ENCODE peak calls at places on chromosomes 11 and 22, in nine cellular contexts. F is fibroblast of mammary gland, G is NCI-H2029, I is GM19239, D is HS-27A, Q is RPMI7951, Y is esophagus squamous epithelium, L is endothelial cell, C is T-helper 2 cell. R is an unnamed sample.

GRCh38 chr22:48268293-48268692 is 1505.8 kb downstream of the TBC1D22A start:
- DNase-seq in F (no peak), G (no peak), I (no peak), D (no peak), Q (no peak), Y (no peak), L (no peak), C (no peak), R (no peak)

GRCh38 chr11:98300777-98301176 is 720.0 kb upstream of the CNTN5 start:
- DNase-seq in F (no peak), G (no peak), I (no peak), D (no peak), Q (no peak), Y (no peak), L (no peak), C (no peak), R (no peak)

GRCh38 chr11:10122337-10123197 is 171.5 kb downstream of the SBF2 start:
- DNase-seq in F (peak), G (no peak), I (no peak), D (no peak), Q (peak), Y (no peak), L (no peak), C (no peak), R (no peak)

GRCh38 chr11:16958833-16959232 is 55.4 kb downstream of the PLEKHA7 start:
- DNase-seq in F (no peak), G (peak), I (no peak), D (no peak), Q (no peak), Y (no peak), L (no peak), C (no peak), R (no peak)

GRCh38 chr11:11395126-11395525 is 42.1 kb upstream of the CSNK2A3 start:
- DNase-seq in F (no peak), G (no peak), I (no peak), D (no peak), Q (no peak), Y (no peak), L (no peak), C (no peak), R (no peak)

GRCh38 chr11:66467756-66468155 is 1.1 kb downstream of the PELI3 start:
- DNase-seq in F (no peak), G (peak), I (no peak), D (no peak), Q (no peak), Y (no peak), L (no peak), C (no peak), R (no peak)

GRCh38 chr11:28860898-28861297 is 752.7 kb downstream of the METTL15 start:
- DNase-seq in F (peak), G (no peak), I (no peak), D (no peak), Q (peak), Y (no peak), L (no peak), C (no peak), R (peak)

GRCh38 chr11:114909866-114910265 is 231.5 kb downstream of the NXPE2 start:
- DNase-seq in F (no peak), G (no peak), I (no peak), D (no peak), Q (no peak), Y (no peak), L (peak), C (no peak), R (no peak)

GRCh38 chr11:66288138-66288865 is 641 bp downstream of the YIF1A start:
- DNase-seq in F (no peak), G (no peak), I (no peak), D (no peak), Q (no peak), Y (no peak), L (no peak), C (no peak), R (no peak)

GRCh38 chr22:29387921-29388758 is at the start of gene AP1B1:
- DNase-seq in F (peak), G (peak), I (peak), D (peak), Q (peak), Y (peak), L (peak), C (peak), R (peak)

GRCh38 chr11:68780829-68781228 is 29.5 kb upstream of the TESMIN start:
- DNase-seq in F (peak), G (no peak), I (no peak), D (no peak), Q (peak), Y (no peak), L (peak), C (no peak), R (peak)

GRCh38 chr11:100105605-100106358 is 581.3 kb upstream of the ARHGAP42 start:
- DNase-seq in F (no peak), G (no peak), I (no peak), D (no peak), Q (no peak), Y (no peak), L (no peak), C (no peak), R (no peak)

GRCh38 chr11:134120143-134120850 is 51.4 kb downstream of the JAM3 start:
- DNase-seq in F (peak), G (no peak), I (no peak), D (no peak), Q (peak), Y (no peak), L (no peak), C (no peak), R (no peak)

GRCh38 chr11:128323381-128323780 is 264.0 kb downstream of the ETS1 start:
- DNase-seq in F (peak), G (no peak), I (no peak), D (no peak), Q (no peak), Y (no peak), L (no peak), C (no peak), R (no peak)

GRCh38 chr22:40029189-40029890 is 34.6 kb downstream of the FAM83F start:
- DNase-seq in F (no peak), G (no peak), I (no peak), D (no peak), Q (no peak), Y (no peak), L (no peak), C (no peak), R (no peak)

GRCh38 chr11:122048401-122048800 is 67.6 kb downstream of the BLID start:
- DNase-seq in F (peak), G (no peak), I (no peak), D (no peak), Q (peak), Y (no peak), L (no peak), C (no peak), R (no peak)

GRCh38 chr11:121451178-121451981 is 734 bp upstream of the SORL1 start:
- DNase-seq in F (no peak), G (no peak), I (no peak), D (no peak), Q (no peak), Y (no peak), L (no peak), C (no peak), R (no peak)

GRCh38 chr11:102120006-102120405 is 9.8 kb downstream of the YAP1 start:
- DNase-seq in F (peak), G (no peak), I (no peak), D (no peak), Q (no peak), Y (no peak), L (no peak), C (no peak), R (no peak)

GRCh38 chr22:41092847-41093371 is 517 bp downstream of the EP300 start:
- DNase-seq in F (peak), G (no peak), I (peak), D (peak), Q (peak), Y (no peak), L (no peak), C (no peak), R (peak)

GRCh38 chr11:113373981-113374560 is 13.5 kb upstream of the ANKK1 start:
- DNase-seq in F (no peak), G (no peak), I (no peak), D (no peak), Q (no peak), Y (no peak), L (no peak), C (no peak), R (no peak)

GRCh38 chr11:61472282-61472681 is 36.3 kb upstream of the LRRC10B start:
- DNase-seq in F (peak), G (no peak), I (no peak), D (no peak), Q (no peak), Y (no peak), L (no peak), C (no peak), R (no peak)

GRCh38 chr22:19514831-19515565 is 9.2 kb downstream of the CLDN5 start:
- DNase-seq in F (peak), G (no peak), I (no peak), D (no peak), Q (no peak), Y (no peak), L (no peak), C (no peak), R (no peak)

GRCh38 chr11:59776210-59777066 is 21.3 kb downstream of the STX3 start:
- DNase-seq in F (peak), G (no peak), I (no peak), D (no peak), Q (peak), Y (no peak), L (no peak), C (no peak), R (no peak)

GRCh38 chr11:12160680-12161079 is 50.3 kb downstream of the MICAL2 start:
- DNase-seq in F (no peak), G (no peak), I (no peak), D (no peak), Q (no peak), Y (no peak), L (no peak), C (no peak), R (peak)

R was measured in A673.